ENCODE peak calls at places on chromosomes 6 and 20, in four cellular contexts. M is fibroblast of the aortic adventitia, J is GM03348, O is lower leg skin. D is an unnamed sample.

GRCh38 chr6:22921831-22922230 is 352.5 kb downstream of the HDGFL1 start:
- DNase-seq in J (no peak), O (no peak), M (no peak), D (no peak)

GRCh38 chr6:139126255-139126654 is 8.6 kb upstream of the HECA start:
- DNase-seq in O (no peak), J (peak), M (peak), D (peak)

GRCh38 chr6:125781307-125781868 is 9.4 kb upstream of the NCOA7 start:
- DNase-seq in O (peak), J (no peak), M (peak), D (no peak)

GRCh38 chr6:55397986-55398385 is 70.7 kb downstream of the GFRAL start:
- DNase-seq in O (no peak), M (no peak), J (no peak), D (peak)

GRCh38 chr6:13378669-13379590 is 50.6 kb upstream of the TBC1D7 start:
- DNase-seq in J (no peak), M (no peak), O (no peak), D (no peak)

GRCh38 chr20:21396921-21397340 is 395 bp downstream of the NKX2-4 start:
- DNase-seq in O (no peak), M (no peak), J (peak), D (no peak)

GRCh38 chr6:108030223-108030622 is 44.3 kb downstream of the OSTM1 start:
- DNase-seq in J (no peak), M (no peak), O (no peak), D (no peak)

GRCh38 chr20:43983359-43983758 is 68.7 kb downstream of the TOX2 start:
- DNase-seq in O (no peak), M (no peak), J (no peak), D (no peak)

GRCh38 chr6:101454106-101454676 is 60.7 kb downstream of the GRIK2 start:
- DNase-seq in J (no peak), M (no peak), O (no peak), D (no peak)

GRCh38 chr6:134352786-134353480 is 35.0 kb upstream of the SGK1 start:
- DNase-seq in J (peak), M (peak), O (no peak), D (peak)

GRCh38 chr6:101918476-101918875 is 525.0 kb downstream of the GRIK2 start:
- DNase-seq in J (no peak), O (no peak), M (no peak), D (peak)

GRCh38 chr6:25315194-25315593 is 36.0 kb downstream of the CARMIL1 start:
- DNase-seq in O (no peak), M (no peak), J (no peak), D (no peak)

GRCh38 chr6:32972353-32973143 is 4.2 kb downstream of the BRD2 start:
- DNase-seq in M (no peak), O (peak), J (no peak), D (no peak)